ENCODE peak calls at places on chromosomes 1 and 21, in four cellular contexts. One of them, this sample, is unnamed. For H3K4me1, the result is how much of the 10 kb centered on the place peaks cover.

GRCh38 chr21:44456207-44456914 is 1.1 kb downstream of the LRRC3 start:
- DNase-seq in astrocyte: no peak
- DNase-seq in NT2/D1: no peak
- DNase-seq in CD4-positive, CD25-positive, alpha-beta regulatory T cell: no peak
- DNase-seq in this sample: no peak

GRCh38 chr1:8974551-8974950 is 28.9 kb downstream of the CA6 start:
- DNase-seq in NT2/D1: no peak
- DNase-seq in CD4-positive, CD25-positive, alpha-beta regulatory T cell: no peak
- DNase-seq in astrocyte: no peak
- DNase-seq in this sample: no peak

GRCh38 chr1:40477680-40478057 is 579 bp downstream of the ZFP69 start:
- DNase-seq in CD4-positive, CD25-positive, alpha-beta regulatory T cell: peak
- DNase-seq in astrocyte: peak
- DNase-seq in NT2/D1: peak
- DNase-seq in this sample: peak

GRCh38 chr1:161311595-161312181 is 1.9 kb upstream of the MPZ start:
- DNase-seq in CD4-positive, CD25-positive, alpha-beta regulatory T cell: no peak
- DNase-seq in NT2/D1: no peak
- DNase-seq in astrocyte: no peak
- DNase-seq in this sample: no peak

GRCh38 chr1:79496129-79496528 is 489.6 kb upstream of the ADGRL4 start:
- DNase-seq in NT2/D1: no peak
- DNase-seq in CD4-positive, CD25-positive, alpha-beta regulatory T cell: no peak
- DNase-seq in astrocyte: no peak
- DNase-seq in this sample: no peak

GRCh38 chr1:64864018-64864945 is 102.1 kb downstream of the JAK1 start:
- DNase-seq in CD4-positive, CD25-positive, alpha-beta regulatory T cell: peak
- DNase-seq in NT2/D1: no peak
- DNase-seq in astrocyte: no peak
- DNase-seq in this sample: peak

GRCh38 chr1:218779341-218779831 is 394.3 kb upstream of the LYPLAL1 start:
- DNase-seq in NT2/D1: no peak
- DNase-seq in CD4-positive, CD25-positive, alpha-beta regulatory T cell: no peak
- DNase-seq in astrocyte: peak
- DNase-seq in this sample: no peak

GRCh38 chr1:245153645-245154428 is 948 bp upstream of the KIF26B start:
- DNase-seq in NT2/D1: no peak
- DNase-seq in CD4-positive, CD25-positive, alpha-beta regulatory T cell: peak
- DNase-seq in astrocyte: no peak
- DNase-seq in this sample: no peak

GRCh38 chr1:19202396-19202795 is 7.7 kb downstream of the UBR4 start:
- DNase-seq in CD4-positive, CD25-positive, alpha-beta regulatory T cell: no peak
- DNase-seq in astrocyte: no peak
- DNase-seq in NT2/D1: no peak
- DNase-seq in this sample: peak

GRCh38 chr1:41902125-41902524 is 16.6 kb downstream of the HIVEP3 start:
- DNase-seq in astrocyte: peak
- DNase-seq in NT2/D1: peak
- DNase-seq in CD4-positive, CD25-positive, alpha-beta regulatory T cell: no peak
- DNase-seq in this sample: no peak

GRCh38 chr1:209569445-209570207 is 13.9 kb upstream of the CAMK1G start:
- DNase-seq in CD4-positive, CD25-positive, alpha-beta regulatory T cell: peak
- DNase-seq in NT2/D1: peak
- DNase-seq in astrocyte: peak
- DNase-seq in this sample: peak

GRCh38 chr1:227793948-227794812 is 21.3 kb upstream of the PRSS38 start:
- DNase-seq in NT2/D1: peak
- DNase-seq in astrocyte: peak
- DNase-seq in CD4-positive, CD25-positive, alpha-beta regulatory T cell: no peak
- DNase-seq in this sample: no peak

GRCh38 chr1:93977546-93977945 is 68.3 kb upstream of the GCLM start:
- DNase-seq in NT2/D1: no peak
- DNase-seq in astrocyte: peak
- DNase-seq in CD4-positive, CD25-positive, alpha-beta regulatory T cell: no peak
- DNase-seq in this sample: no peak
- H3K4me1 ChIP-seq in NT2/D1: under half
- H3K4me1 ChIP-seq in astrocyte: under half
- H3K4me1 ChIP-seq in CD4-positive, CD25-positive, alpha-beta regulatory T cell: under half
- H3K4me1 ChIP-seq in this sample: under half

GRCh38 chr1:225886159-225887029 is 2.6 kb downstream of the LEFTY1 start:
- DNase-seq in astrocyte: no peak
- DNase-seq in CD4-positive, CD25-positive, alpha-beta regulatory T cell: no peak
- DNase-seq in NT2/D1: no peak
- DNase-seq in this sample: peak

GRCh38 chr1:225888898-225889690 is at the start of gene LEFTY1:
- DNase-seq in astrocyte: no peak
- DNase-seq in CD4-positive, CD25-positive, alpha-beta regulatory T cell: no peak
- DNase-seq in NT2/D1: no peak
- DNase-seq in this sample: no peak

GRCh38 chr1:225887030-225887314 is 2.0 kb downstream of the LEFTY1 start:
- DNase-seq in astrocyte: no peak
- DNase-seq in NT2/D1: no peak
- DNase-seq in CD4-positive, CD25-positive, alpha-beta regulatory T cell: no peak
- DNase-seq in this sample: no peak

GRCh38 chr1:225889743-225890142 is 797 bp upstream of the LEFTY1 start:
- DNase-seq in CD4-positive, CD25-positive, alpha-beta regulatory T cell: no peak
- DNase-seq in astrocyte: no peak
- DNase-seq in NT2/D1: no peak
- DNase-seq in this sample: peak

GRCh38 chr1:225888289-225888897 is 553 bp downstream of the LEFTY1 start:
- DNase-seq in NT2/D1: no peak
- DNase-seq in CD4-positive, CD25-positive, alpha-beta regulatory T cell: no peak
- DNase-seq in astrocyte: no peak
- DNase-seq in this sample: no peak
- H3K4me3 ChIP-seq in NT2/D1: no peak
- H3K4me3 ChIP-seq in CD4-positive, CD25-positive, alpha-beta regulatory T cell: no peak
- H3K4me3 ChIP-seq in astrocyte: no peak
- H3K4me3 ChIP-seq in this sample: no peak

GRCh38 chr1:232249335-232249734 is 380.6 kb downstream of the SIPA1L2 start:
- DNase-seq in NT2/D1: no peak
- DNase-seq in astrocyte: no peak
- DNase-seq in CD4-positive, CD25-positive, alpha-beta regulatory T cell: no peak
- DNase-seq in this sample: no peak

GRCh38 chr1:232247669-232248068 is 382.3 kb downstream of the SIPA1L2 start:
- DNase-seq in astrocyte: no peak
- DNase-seq in CD4-positive, CD25-positive, alpha-beta regulatory T cell: no peak
- DNase-seq in NT2/D1: no peak
- DNase-seq in this sample: no peak

GRCh38 chr1:232249834-232250233 is 380.1 kb downstream of the SIPA1L2 start:
- DNase-seq in astrocyte: no peak
- DNase-seq in CD4-positive, CD25-positive, alpha-beta regulatory T cell: no peak
- DNase-seq in NT2/D1: no peak
- DNase-seq in this sample: no peak

GRCh38 chr1:232250410-232250809 is 379.5 kb downstream of the SIPA1L2 start:
- DNase-seq in NT2/D1: no peak
- DNase-seq in CD4-positive, CD25-positive, alpha-beta regulatory T cell: no peak
- DNase-seq in astrocyte: no peak
- DNase-seq in this sample: no peak

GRCh38 chr1:232248276-232248803 is 381.6 kb downstream of the SIPA1L2 start:
- DNase-seq in CD4-positive, CD25-positive, alpha-beta regulatory T cell: no peak
- DNase-seq in NT2/D1: no peak
- DNase-seq in astrocyte: no peak
- DNase-seq in this sample: no peak
- H3K4me1 ChIP-seq in CD4-positive, CD25-positive, alpha-beta regulatory T cell: under half
- H3K4me1 ChIP-seq in NT2/D1: under half
- H3K4me1 ChIP-seq in astrocyte: under half
- H3K4me1 ChIP-seq in this sample: under half

GRCh38 chr1:22053018-22053860 is 730 bp downstream of the CDC42 start:
- DNase-seq in astrocyte: peak
- DNase-seq in CD4-positive, CD25-positive, alpha-beta regulatory T cell: peak
- DNase-seq in NT2/D1: peak
- DNase-seq in this sample: peak

GRCh38 chr1:22056921-22057320 is 4.4 kb downstream of the CDC42 start:
- DNase-seq in NT2/D1: no peak
- DNase-seq in CD4-positive, CD25-positive, alpha-beta regulatory T cell: peak
- DNase-seq in astrocyte: no peak
- DNase-seq in this sample: no peak

GRCh38 chr1:22053861-22054770 is 1.6 kb downstream of the CDC42 start:
- DNase-seq in CD4-positive, CD25-positive, alpha-beta regulatory T cell: no peak
- DNase-seq in NT2/D1: no peak
- DNase-seq in astrocyte: no peak
- DNase-seq in this sample: no peak

GRCh38 chr1:22056043-22056442 is 3.5 kb downstream of the CDC42 start:
- DNase-seq in NT2/D1: no peak
- DNase-seq in CD4-positive, CD25-positive, alpha-beta regulatory T cell: no peak
- DNase-seq in astrocyte: no peak
- DNase-seq in this sample: no peak

GRCh38 chr1:22055463-22055862 is 3.0 kb downstream of the CDC42 start:
- DNase-seq in NT2/D1: no peak
- DNase-seq in astrocyte: no peak
- DNase-seq in CD4-positive, CD25-positive, alpha-beta regulatory T cell: no peak
- DNase-seq in this sample: no peak
- H3K4me3 ChIP-seq in NT2/D1: no peak
- H3K4me3 ChIP-seq in astrocyte: no peak
- H3K4me3 ChIP-seq in CD4-positive, CD25-positive, alpha-beta regulatory T cell: peak
- H3K4me3 ChIP-seq in this sample: no peak